ENCODE peak calls at places on chromosomes 6 and 20, in seven cellular contexts. One of them, this sample, is unnamed.

GRCh38 chr6:166626177-166627038 is 643 bp downstream of the RPS6KA2 start:
- DNase-seq in MCF 10A: peak; percentile 57
- DNase-seq in retinal pigment epithelial cell: no peak
- DNase-seq in GM20000: no peak
- DNase-seq in GM13976: peak; percentile 46
- DNase-seq in mucosa of descending colon: peak; percentile 58
- DNase-seq in tibial nerve: peak; percentile 35
- DNase-seq in this sample: peak; percentile 58

GRCh38 chr20:297925-298754 is 770 bp downstream of the ZCCHC3 start:
- DNase-seq in GM13976: peak; percentile 69
- DNase-seq in GM20000: peak; percentile 70
- DNase-seq in mucosa of descending colon: peak; percentile 87
- DNase-seq in MCF 10A: peak; percentile 61
- DNase-seq in tibial nerve: peak; percentile 34
- DNase-seq in retinal pigment epithelial cell: no peak
- DNase-seq in this sample: peak; percentile 68

GRCh38 chr20:33644313-33645071 is 17.6 kb upstream of the C20orf144 start:
- DNase-seq in tibial nerve: no peak
- DNase-seq in mucosa of descending colon: no peak
- DNase-seq in GM13976: no peak
- DNase-seq in retinal pigment epithelial cell: no peak
- DNase-seq in MCF 10A: no peak
- DNase-seq in GM20000: no peak
- DNase-seq in this sample: no peak

GRCh38 chr6:133671376-133671775 is 217.5 kb upstream of the TCF21 start:
- DNase-seq in GM20000: no peak
- DNase-seq in mucosa of descending colon: no peak
- DNase-seq in retinal pigment epithelial cell: no peak
- DNase-seq in GM13976: no peak
- DNase-seq in MCF 10A: no peak
- DNase-seq in tibial nerve: no peak
- DNase-seq in this sample: no peak

GRCh38 chr20:2729251-2729713 is 36.7 kb downstream of the EBF4 start:
- DNase-seq in tibial nerve: no peak
- DNase-seq in retinal pigment epithelial cell: no peak
- DNase-seq in GM20000: peak; percentile 44
- DNase-seq in mucosa of descending colon: no peak
- DNase-seq in GM13976: no peak
- DNase-seq in MCF 10A: no peak
- DNase-seq in this sample: peak; percentile 65

GRCh38 chr20:37245671-37246237 is 15.9 kb downstream of the GHRH start:
- DNase-seq in GM20000: no peak
- DNase-seq in mucosa of descending colon: no peak
- DNase-seq in tibial nerve: no peak
- DNase-seq in MCF 10A: no peak
- DNase-seq in GM13976: no peak
- DNase-seq in retinal pigment epithelial cell: no peak
- DNase-seq in this sample: no peak

GRCh38 chr20:11247943-11248475 is 574.2 kb upstream of the JAG1 start:
- DNase-seq in retinal pigment epithelial cell: no peak
- DNase-seq in GM20000: no peak
- DNase-seq in MCF 10A: no peak
- DNase-seq in mucosa of descending colon: no peak
- DNase-seq in GM13976: no peak
- DNase-seq in tibial nerve: no peak
- DNase-seq in this sample: no peak

GRCh38 chr6:84139311-84139710 is 88.1 kb downstream of the CEP162 start:
- DNase-seq in GM20000: no peak
- DNase-seq in GM13976: no peak
- DNase-seq in MCF 10A: no peak
- DNase-seq in tibial nerve: no peak
- DNase-seq in retinal pigment epithelial cell: no peak
- DNase-seq in mucosa of descending colon: no peak
- DNase-seq in this sample: no peak

GRCh38 chr20:50911030-50911429 is 20.2 kb downstream of the ADNP start:
- DNase-seq in GM20000: no peak
- DNase-seq in mucosa of descending colon: no peak
- DNase-seq in MCF 10A: no peak
- DNase-seq in tibial nerve: no peak
- DNase-seq in retinal pigment epithelial cell: no peak
- DNase-seq in GM13976: no peak
- DNase-seq in this sample: peak; percentile 76

GRCh38 chr6:142941018-142941417 is 4.0 kb downstream of the HIVEP2 start:
- DNase-seq in MCF 10A: no peak
- DNase-seq in mucosa of descending colon: no peak
- DNase-seq in GM13976: no peak
- DNase-seq in retinal pigment epithelial cell: no peak
- DNase-seq in GM20000: no peak
- DNase-seq in tibial nerve: no peak
- DNase-seq in this sample: no peak

GRCh38 chr20:32282461-32282860 is 5.0 kb downstream of the KIF3B start:
- DNase-seq in GM20000: no peak
- DNase-seq in MCF 10A: no peak
- DNase-seq in GM13976: no peak
- DNase-seq in retinal pigment epithelial cell: no peak
- DNase-seq in tibial nerve: no peak
- DNase-seq in mucosa of descending colon: no peak
- DNase-seq in this sample: no peak

GRCh38 chr6:139738801-139739490 is 364.5 kb upstream of the CITED2 start:
- DNase-seq in mucosa of descending colon: no peak
- DNase-seq in GM20000: no peak
- DNase-seq in retinal pigment epithelial cell: no peak
- DNase-seq in tibial nerve: no peak
- DNase-seq in GM13976: no peak
- DNase-seq in MCF 10A: no peak
- DNase-seq in this sample: no peak

GRCh38 chr6:43927525-43928210 is 157.7 kb downstream of the VEGFA start:
- DNase-seq in MCF 10A: peak; percentile 39
- DNase-seq in tibial nerve: no peak
- DNase-seq in GM13976: no peak
- DNase-seq in retinal pigment epithelial cell: no peak
- DNase-seq in GM20000: no peak
- DNase-seq in mucosa of descending colon: peak; percentile 62
- DNase-seq in this sample: no peak

GRCh38 chr6:107416179-107416578 is 43.2 kb downstream of the PDSS2 start:
- DNase-seq in tibial nerve: no peak
- DNase-seq in GM13976: no peak
- DNase-seq in retinal pigment epithelial cell: no peak
- DNase-seq in GM20000: no peak
- DNase-seq in MCF 10A: no peak
- DNase-seq in mucosa of descending colon: no peak
- DNase-seq in this sample: peak; percentile 11

GRCh38 chr6:81875776-81876293 is 123.4 kb upstream of the TENT5A start:
- DNase-seq in GM13976: no peak
- DNase-seq in GM20000: no peak
- DNase-seq in mucosa of descending colon: no peak
- DNase-seq in retinal pigment epithelial cell: peak; percentile 73
- DNase-seq in tibial nerve: no peak
- DNase-seq in MCF 10A: no peak
- DNase-seq in this sample: no peak

GRCh38 chr6:125906158-125906998 is 50.2 kb upstream of the HINT3 start:
- DNase-seq in tibial nerve: peak; percentile 26
- DNase-seq in MCF 10A: peak; percentile 69
- DNase-seq in retinal pigment epithelial cell: no peak
- DNase-seq in GM13976: peak; percentile 38
- DNase-seq in mucosa of descending colon: peak; percentile 55
- DNase-seq in GM20000: peak; percentile 36
- DNase-seq in this sample: peak; percentile 62

GRCh38 chr20:53827996-53828672 is 234.5 kb upstream of the ZNF217 start:
- DNase-seq in MCF 10A: peak; percentile 99
- DNase-seq in tibial nerve: peak; percentile 53
- DNase-seq in retinal pigment epithelial cell: peak; percentile 100
- DNase-seq in mucosa of descending colon: no peak
- DNase-seq in GM20000: no peak
- DNase-seq in GM13976: no peak
- DNase-seq in this sample: peak; percentile 98

GRCh38 chr6:8657522-8657921 is 222.2 kb upstream of the SLC35B3 start:
- DNase-seq in GM13976: no peak
- DNase-seq in MCF 10A: no peak
- DNase-seq in tibial nerve: no peak
- DNase-seq in GM20000: no peak
- DNase-seq in retinal pigment epithelial cell: no peak
- DNase-seq in mucosa of descending colon: no peak
- DNase-seq in this sample: no peak

GRCh38 chr6:86822747-86823146 is 114.6 kb upstream of the HTR1E start:
- DNase-seq in GM20000: no peak
- DNase-seq in MCF 10A: no peak
- DNase-seq in GM13976: no peak
- DNase-seq in mucosa of descending colon: no peak
- DNase-seq in retinal pigment epithelial cell: no peak
- DNase-seq in tibial nerve: no peak
- DNase-seq in this sample: no peak

GRCh38 chr6:14857501-14857900 is 388.4 kb upstream of the JARID2 start:
- DNase-seq in tibial nerve: no peak
- DNase-seq in retinal pigment epithelial cell: no peak
- DNase-seq in GM20000: peak; percentile 33
- DNase-seq in mucosa of descending colon: peak; percentile 34
- DNase-seq in GM13976: peak; percentile 58
- DNase-seq in MCF 10A: no peak
- DNase-seq in this sample: no peak

GRCh38 chr20:34887023-34887422 is 10.6 kb downstream of the ACSS2 start:
- DNase-seq in mucosa of descending colon: no peak
- DNase-seq in tibial nerve: no peak
- DNase-seq in GM13976: no peak
- DNase-seq in MCF 10A: no peak
- DNase-seq in GM20000: peak; percentile 22
- DNase-seq in retinal pigment epithelial cell: no peak
- DNase-seq in this sample: no peak

GRCh38 chr6:101761124-101761601 is 367.7 kb downstream of the GRIK2 start:
- DNase-seq in GM13976: no peak
- DNase-seq in GM20000: no peak
- DNase-seq in MCF 10A: peak; percentile 95
- DNase-seq in retinal pigment epithelial cell: no peak
- DNase-seq in mucosa of descending colon: no peak
- DNase-seq in tibial nerve: peak; percentile 11
- DNase-seq in this sample: peak; percentile 93

GRCh38 chr6:168215121-168215808 is 104.3 kb downstream of the DACT2 start:
- DNase-seq in GM20000: no peak
- DNase-seq in mucosa of descending colon: no peak
- DNase-seq in retinal pigment epithelial cell: no peak
- DNase-seq in MCF 10A: no peak
- DNase-seq in GM13976: no peak
- DNase-seq in tibial nerve: no peak
- DNase-seq in this sample: no peak

GRCh38 chr6:168210239-168211107 is 109.1 kb downstream of the DACT2 start:
- DNase-seq in retinal pigment epithelial cell: no peak
- DNase-seq in GM20000: no peak
- DNase-seq in GM13976: no peak
- DNase-seq in tibial nerve: no peak
- DNase-seq in mucosa of descending colon: no peak
- DNase-seq in MCF 10A: no peak
- DNase-seq in this sample: no peak

GRCh38 chr6:168212322-168212721 is 107.3 kb downstream of the DACT2 start:
- DNase-seq in GM13976: no peak
- DNase-seq in MCF 10A: no peak
- DNase-seq in retinal pigment epithelial cell: no peak
- DNase-seq in GM20000: no peak
- DNase-seq in tibial nerve: no peak
- DNase-seq in mucosa of descending colon: no peak
- DNase-seq in this sample: no peak

GRCh38 chr6:168214586-168215104 is 104.9 kb downstream of the DACT2 start:
- DNase-seq in tibial nerve: no peak
- DNase-seq in MCF 10A: no peak
- DNase-seq in retinal pigment epithelial cell: no peak
- DNase-seq in GM20000: no peak
- DNase-seq in mucosa of descending colon: no peak
- DNase-seq in GM13976: no peak
- DNase-seq in this sample: no peak

GRCh38 chr6:168213121-168213524 is 106.5 kb downstream of the DACT2 start:
- DNase-seq in GM20000: no peak
- DNase-seq in retinal pigment epithelial cell: no peak
- DNase-seq in MCF 10A: no peak
- DNase-seq in mucosa of descending colon: no peak
- DNase-seq in tibial nerve: no peak
- DNase-seq in GM13976: no peak
- DNase-seq in this sample: no peak
- TF ChIP-seq CTCF in GM20000: no peak
- TF ChIP-seq CTCF in retinal pigment epithelial cell: no peak
- TF ChIP-seq CTCF in MCF 10A: no peak
- TF ChIP-seq CTCF in mucosa of descending colon: no peak
- TF ChIP-seq CTCF in tibial nerve: no peak
- TF ChIP-seq CTCF in GM13976: no peak
- TF ChIP-seq CTCF in this sample: no peak

GRCh38 chr6:157380779-157381561 is at the start of gene ZDHHC14:
- DNase-seq in mucosa of descending colon: peak; percentile 94
- DNase-seq in tibial nerve: peak; percentile 73
- DNase-seq in GM13976: peak; percentile 88
- DNase-seq in retinal pigment epithelial cell: peak; percentile 26
- DNase-seq in MCF 10A: peak; percentile 77
- DNase-seq in GM20000: peak; percentile 94
- DNase-seq in this sample: peak; percentile 81
- TF ChIP-seq CTCF in mucosa of descending colon: no peak
- TF ChIP-seq CTCF in tibial nerve: no peak
- TF ChIP-seq CTCF in GM13976: no peak
- TF ChIP-seq CTCF in retinal pigment epithelial cell: no peak
- TF ChIP-seq CTCF in MCF 10A: no peak
- TF ChIP-seq CTCF in GM20000: no peak
- TF ChIP-seq CTCF in this sample: no peak

GRCh38 chr6:119542037-119542436 is 192.5 kb upstream of the MAN1A1 start:
- DNase-seq in tibial nerve: no peak
- DNase-seq in GM13976: no peak
- DNase-seq in GM20000: no peak
- DNase-seq in MCF 10A: no peak
- DNase-seq in retinal pigment epithelial cell: no peak
- DNase-seq in mucosa of descending colon: no peak
- DNase-seq in this sample: no peak

GRCh38 chr6:119539066-119539746 is 189.6 kb upstream of the MAN1A1 start:
- DNase-seq in retinal pigment epithelial cell: no peak
- DNase-seq in GM13976: no peak
- DNase-seq in mucosa of descending colon: no peak
- DNase-seq in tibial nerve: no peak
- DNase-seq in MCF 10A: no peak
- DNase-seq in GM20000: no peak
- DNase-seq in this sample: no peak

GRCh38 chr6:119540417-119540816 is 190.9 kb upstream of the MAN1A1 start:
- DNase-seq in retinal pigment epithelial cell: no peak
- DNase-seq in mucosa of descending colon: no peak
- DNase-seq in MCF 10A: no peak
- DNase-seq in tibial nerve: no peak
- DNase-seq in GM13976: no peak
- DNase-seq in GM20000: no peak
- DNase-seq in this sample: no peak

GRCh38 chr6:119543332-119543731 is 193.8 kb upstream of the MAN1A1 start:
- DNase-seq in MCF 10A: no peak
- DNase-seq in GM13976: no peak
- DNase-seq in GM20000: no peak
- DNase-seq in mucosa of descending colon: no peak
- DNase-seq in retinal pigment epithelial cell: no peak
- DNase-seq in tibial nerve: no peak
- DNase-seq in this sample: no peak

GRCh38 chr6:119541132-119541905 is 191.8 kb upstream of the MAN1A1 start:
- DNase-seq in mucosa of descending colon: no peak
- DNase-seq in retinal pigment epithelial cell: peak; percentile 95
- DNase-seq in MCF 10A: peak; percentile 96
- DNase-seq in tibial nerve: no peak
- DNase-seq in GM13976: no peak
- DNase-seq in GM20000: no peak
- DNase-seq in this sample: peak; percentile 100
- TF ChIP-seq CTCF in mucosa of descending colon: no peak
- TF ChIP-seq CTCF in retinal pigment epithelial cell: no peak
- TF ChIP-seq CTCF in MCF 10A: no peak
- TF ChIP-seq CTCF in tibial nerve: no peak
- TF ChIP-seq CTCF in GM13976: no peak
- TF ChIP-seq CTCF in GM20000: no peak
- TF ChIP-seq CTCF in this sample: no peak

GRCh38 chr6:16965679-16966078 is 136.2 kb upstream of the STMND1 start:
- DNase-seq in retinal pigment epithelial cell: no peak
- DNase-seq in GM20000: no peak
- DNase-seq in MCF 10A: no peak
- DNase-seq in mucosa of descending colon: no peak
- DNase-seq in GM13976: no peak
- DNase-seq in tibial nerve: no peak
- DNase-seq in this sample: no peak
- TF ChIP-seq CTCF in retinal pigment epithelial cell: no peak
- TF ChIP-seq CTCF in GM20000: no peak
- TF ChIP-seq CTCF in MCF 10A: no peak
- TF ChIP-seq CTCF in mucosa of descending colon: no peak
- TF ChIP-seq CTCF in GM13976: no peak
- TF ChIP-seq CTCF in tibial nerve: no peak
- TF ChIP-seq CTCF in this sample: no peak